ENCODE peak calls at places on chromosome X, in eight cellular contexts. W, O, T, A, H, U, F and I are unnamed samples. For H3K4me1, the result is how much of the 10 kb centered on the place peaks cover.

GRCh38 chrX:106481341-106481740 is 130.4 kb upstream of the RADX start:
- DNase-seq in W (no peak), O (peak), T (peak), A (no peak), H (peak), U (no peak), F (peak), I (no peak)

GRCh38 chrX:56564182-56564885 is 907 bp downstream of the UBQLN2 start:
- DNase-seq in W (no peak), O (peak), T (no peak), A (peak), H (no peak), U (no peak), F (peak), I (peak)

GRCh38 chrX:155235891-155236290 is 19.6 kb downstream of the VBP1 start:
- DNase-seq in W (no peak), O (no peak), T (no peak), A (no peak), H (no peak), U (no peak), F (no peak), I (no peak)

GRCh38 chrX:125953769-125954168 is 212.3 kb downstream of the DCAF12L2 start:
- DNase-seq in W (no peak), O (no peak), T (no peak), A (no peak), H (no peak), U (no peak), F (no peak), I (no peak)

GRCh38 chrX:109536439-109537323 is at the start of gene NXT2:
- DNase-seq in W (peak), O (peak), T (peak), A (peak), H (peak), U (peak), F (peak), I (peak)

GRCh38 chrX:56503941-56504673 is 59.3 kb upstream of the UBQLN2 start:
- DNase-seq in W (no peak), O (no peak), T (no peak), A (no peak), H (no peak), U (no peak), F (peak), I (no peak)

GRCh38 chrX:136199365-136199764 is 51.8 kb downstream of the MAP7D3 start:
- DNase-seq in W (no peak), O (no peak), T (no peak), A (no peak), H (no peak), U (no peak), F (no peak), I (no peak)

GRCh38 chrX:154310991-154311541 is 15.5 kb downstream of the TKTL1 start:
- DNase-seq in W (no peak), O (no peak), T (no peak), A (no peak), H (no peak), U (no peak), F (no peak), I (no peak)

GRCh38 chrX:1452497-1453389 is at the start of gene ASMTL:
- DNase-seq in W (peak), O (peak), T (peak), A (peak), H (peak), U (peak), F (peak), I (peak)

GRCh38 chrX:63918611-63919010 is 133.6 kb upstream of the ARHGEF9 start:
- DNase-seq in W (no peak), O (no peak), T (no peak), A (no peak), H (no peak), U (no peak), F (peak), I (no peak)

GRCh38 chrX:36898301-36898700 is 109.9 kb upstream of the FAM47C start:
- DNase-seq in W (no peak), O (no peak), T (no peak), A (no peak), H (no peak), U (no peak), F (peak), I (no peak)

GRCh38 chrX:72026341-72027023 is 105.2 kb downstream of the RTL5 start:
- DNase-seq in W (no peak), O (no peak), T (no peak), A (no peak), H (no peak), U (no peak), F (no peak), I (no peak)

GRCh38 chrX:24643116-24643515 is 4.0 kb downstream of the PCYT1B start:
- DNase-seq in W (no peak), O (no peak), T (no peak), A (no peak), H (no peak), U (no peak), F (no peak), I (no peak)

GRCh38 chrX:49066278-49066677 is 7.5 kb downstream of the CCDC120 start:
- DNase-seq in W (no peak), O (no peak), T (no peak), A (no peak), H (no peak), U (no peak), F (no peak), I (no peak)

GRCh38 chrX:24860140-24860539 is 155.6 kb downstream of the ARX start:
- DNase-seq in W (no peak), O (no peak), T (no peak), A (no peak), H (no peak), U (no peak), F (no peak), I (no peak)

GRCh38 chrX:57447856-57448255 is 144.0 kb upstream of the ZXDB start:
- DNase-seq in W (no peak), O (no peak), T (no peak), A (no peak), H (no peak), U (no peak), F (no peak), I (no peak)

GRCh38 chrX:155893513-155893912 is 12.4 kb downstream of the VAMP7 start:
- DNase-seq in W (no peak), O (no peak), T (no peak), A (no peak), H (no peak), U (no peak), F (no peak), I (no peak)

GRCh38 chrX:56759736-56760409 is 30.8 kb downstream of the NBDY start:
- DNase-seq in W (no peak), O (no peak), T (no peak), A (peak), H (no peak), U (no peak), F (no peak), I (peak)

GRCh38 chrX:104913348-104913747 is 307.1 kb downstream of the TEX13A start:
- DNase-seq in W (no peak), O (no peak), T (no peak), A (no peak), H (no peak), U (no peak), F (peak), I (no peak)

GRCh38 chrX:2628751-2629315 is 62.3 kb upstream of the CD99 start:
- DNase-seq in W (no peak), O (no peak), T (no peak), A (no peak), H (no peak), U (no peak), F (no peak), I (no peak)

GRCh38 chrX:6695717-6696116 is 160.8 kb upstream of the VCX3A start:
- DNase-seq in W (no peak), O (no peak), T (no peak), A (no peak), H (no peak), U (no peak), F (no peak), I (no peak)

GRCh38 chrX:40484408-40485091 is 96.2 kb upstream of the ATP6AP2 start:
- DNase-seq in W (no peak), O (no peak), T (no peak), A (no peak), H (no peak), U (no peak), F (no peak), I (no peak)

GRCh38 chrX:68693481-68694410 is 46.3 kb downstream of the STARD8 start:
- DNase-seq in W (peak), O (peak), T (no peak), A (peak), H (peak), U (peak), F (peak), I (peak)

GRCh38 chrX:121356139-121356849 is 308.9 kb downstream of the GLUD2 start:
- DNase-seq in W (no peak), O (no peak), T (no peak), A (no peak), H (no peak), U (no peak), F (no peak), I (no peak)

GRCh38 chrX:134482371-134482770 is 22.4 kb downstream of the HPRT1 start:
- DNase-seq in W (no peak), O (no peak), T (no peak), A (no peak), H (no peak), U (no peak), F (no peak), I (no peak)

GRCh38 chrX:136260801-136261200 is 9.6 kb upstream of the MAP7D3 start:
- DNase-seq in W (no peak), O (peak), T (no peak), A (no peak), H (no peak), U (peak), F (peak), I (no peak)

GRCh38 chrX:16989750-16990149 is 43.3 kb downstream of the REPS2 start:
- DNase-seq in W (no peak), O (no peak), T (no peak), A (no peak), H (no peak), U (no peak), F (no peak), I (no peak)

GRCh38 chrX:101359966-101360365 is 11.4 kb upstream of the TIMM8A start:
- DNase-seq in W (no peak), O (no peak), T (no peak), A (no peak), H (no peak), U (no peak), F (no peak), I (no peak)

GRCh38 chrX:152896450-152896849 is 1.4 kb upstream of the ZNF185 start:
- DNase-seq in W (no peak), O (peak), T (no peak), A (no peak), H (no peak), U (no peak), F (no peak), I (no peak)

GRCh38 chrX:144253356-144253755 is 369.5 kb downstream of the UBE2NL start:
- DNase-seq in W (no peak), O (no peak), T (no peak), A (no peak), H (no peak), U (no peak), F (no peak), I (no peak)

GRCh38 chrX:144259054-144259453 is 375.2 kb downstream of the UBE2NL start:
- DNase-seq in W (no peak), O (no peak), T (no peak), A (no peak), H (no peak), U (no peak), F (no peak), I (no peak)
- H3K4me3 ChIP-seq in W (no peak), O (no peak), T (no peak), A (no peak), H (no peak), U (no peak), F (no peak), I (no peak)

DNA sequence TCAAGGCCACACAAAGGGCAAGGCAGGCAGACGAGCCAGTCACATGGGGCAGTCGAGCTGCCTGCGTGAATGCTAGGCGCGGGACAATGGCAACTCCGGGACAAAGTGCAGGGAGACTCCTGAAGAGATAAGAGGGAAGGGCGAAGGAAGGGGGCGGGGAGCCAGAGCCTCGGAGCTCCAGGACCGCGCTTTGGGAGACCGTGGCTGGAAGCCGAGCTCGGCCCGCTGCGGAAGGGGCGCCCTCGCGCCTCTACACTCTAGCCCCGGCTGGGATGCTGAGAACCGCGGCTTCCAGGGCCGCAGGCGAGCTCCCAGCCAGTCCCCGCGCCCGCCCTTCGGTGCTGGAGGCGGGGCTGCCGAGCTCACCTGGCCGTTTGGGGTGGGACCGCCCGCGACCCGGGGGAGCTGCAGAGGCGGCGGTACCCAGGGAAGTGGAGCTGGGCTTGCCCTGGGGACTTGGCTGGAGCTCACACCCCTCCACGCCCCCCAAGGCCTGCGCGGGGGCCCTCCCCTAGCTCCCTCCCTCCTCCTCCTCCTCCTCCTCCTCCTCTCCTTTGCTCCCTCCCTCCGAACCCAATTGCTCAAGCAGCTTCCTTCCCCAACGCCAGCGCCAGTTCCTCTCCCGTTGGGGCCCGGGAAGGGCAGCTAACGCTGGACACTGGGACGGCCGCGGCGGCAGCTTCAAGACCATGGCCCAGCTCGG is at the start of gene SOWAHD:
- DNase-seq in W (peak), O (no peak), T (no peak), A (peak), H (peak), U (peak), F (peak), I (peak)
- H3K4me1 ChIP-seq in W (under half), O (under half), T (under half), A (under half), H (under half), U (under half), F (under half), I (under half)

DNA sequence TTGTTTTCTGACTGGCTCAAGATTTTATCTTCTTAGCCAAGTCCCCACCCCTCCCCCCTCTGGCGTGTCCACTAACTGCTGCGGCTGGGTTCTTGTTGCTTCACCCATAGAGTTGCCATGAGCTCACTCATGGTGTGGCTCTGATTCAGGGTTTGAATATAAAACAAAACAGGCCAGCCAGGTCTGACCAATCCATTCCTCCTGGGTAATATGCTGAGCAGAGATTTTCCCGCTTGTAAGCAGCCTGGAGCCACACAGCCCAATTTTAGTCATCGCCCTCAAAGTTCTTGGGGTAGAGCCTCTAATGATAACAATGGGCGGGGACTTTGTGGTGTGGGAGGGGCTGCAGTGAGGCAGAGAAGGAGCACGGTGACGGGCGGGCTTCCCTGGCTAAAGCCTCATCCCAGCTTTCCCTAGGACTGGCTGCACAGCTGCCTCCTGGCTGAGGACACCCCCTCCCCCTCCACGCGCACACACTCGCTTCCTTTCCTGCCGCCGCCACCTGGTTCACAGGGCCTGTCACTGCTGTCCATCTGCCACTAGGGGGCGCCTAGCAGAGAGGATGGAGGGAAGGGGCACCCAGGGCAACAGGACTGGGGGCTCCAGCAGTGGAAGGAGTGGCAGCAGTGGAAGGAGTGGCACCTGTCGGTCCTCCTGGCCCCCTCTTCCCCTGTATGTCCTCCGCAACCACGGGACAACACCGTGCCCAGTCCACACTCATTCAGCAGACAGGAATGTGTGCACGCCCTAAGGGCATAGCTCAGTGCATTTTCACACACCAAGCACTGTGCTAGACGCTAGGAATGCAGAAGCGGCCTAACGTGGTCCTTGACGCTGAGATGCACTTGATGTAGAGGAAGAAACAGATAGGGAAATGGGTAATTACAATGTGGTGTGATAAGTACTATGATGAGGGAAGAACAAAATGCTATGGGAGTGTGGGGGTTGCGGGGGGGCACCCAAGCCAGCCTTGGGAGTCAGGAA is 26.8 kb downstream of the PRPS1 start:
- DNase-seq in W (peak), O (peak), T (no peak), A (peak), H (peak), U (peak), F (peak), I (peak)
- H3K4me3 ChIP-seq in W (peak), O (peak), T (no peak), A (no peak), H (peak), U (no peak), F (peak), I (no peak)

GRCh38 chrX:19772759-19773623 is 114.4 kb downstream of the SH3KBP1 start:
- DNase-seq in W (no peak), O (no peak), T (no peak), A (no peak), H (no peak), U (no peak), F (no peak), I (no peak)
- H3K4me1 ChIP-seq in W (under half), O (under half), T (half or more), A (under half), H (under half), U (under half), F (under half), I (under half)

DNA sequence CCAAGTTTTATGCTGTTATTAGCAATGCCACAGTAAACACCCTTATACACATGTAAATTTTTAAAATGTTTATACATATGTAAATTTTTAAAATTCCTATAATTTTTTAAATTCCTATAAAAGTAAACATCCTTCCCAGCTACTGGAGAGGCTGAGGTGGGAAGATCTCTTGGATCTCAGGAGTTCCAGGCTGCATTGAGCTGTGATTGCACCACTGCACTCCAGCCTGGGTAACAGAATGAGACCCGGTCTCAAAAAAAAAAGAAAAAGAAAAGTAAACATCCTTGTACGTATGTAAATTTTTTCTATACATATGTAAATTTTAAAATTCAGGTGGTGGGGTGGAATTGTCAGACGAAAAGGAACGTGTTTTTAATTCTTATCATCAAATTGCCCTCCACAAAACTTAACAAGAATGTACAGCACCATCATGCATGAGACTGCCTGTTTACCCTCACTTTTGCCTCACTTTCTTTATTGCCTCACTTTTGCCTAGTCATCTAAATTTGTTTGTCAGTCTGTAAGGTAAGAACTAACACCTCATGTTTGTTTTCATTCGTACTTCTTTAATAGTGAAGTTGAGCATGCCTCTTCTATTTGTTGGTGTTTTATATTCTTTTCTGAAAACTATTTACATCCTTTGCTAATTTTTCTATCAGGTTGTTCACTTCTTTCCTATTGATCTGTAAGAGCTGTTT is 8.0 kb downstream of the SLC7A3 start:
- DNase-seq in W (no peak), O (no peak), T (no peak), A (no peak), H (no peak), U (no peak), F (no peak), I (no peak)
- H3K4me3 ChIP-seq in W (no peak), O (no peak), T (no peak), A (no peak), H (no peak), U (no peak), F (no peak), I (no peak)

GRCh38 chrX:15500497-15500966 is at the start of gene BMX:
- DNase-seq in W (peak), O (no peak), T (no peak), A (no peak), H (no peak), U (no peak), F (no peak), I (peak)
- H3K4me1 ChIP-seq in W (under half), O (under half), T (under half), A (under half), H (under half), U (under half), F (under half), I (under half)

GRCh38 chrX:132957211-132958085 is 981 bp downstream of the HS6ST2 start:
- DNase-seq in W (no peak), O (no peak), T (no peak), A (peak), H (peak), U (no peak), F (peak), I (peak)
- H3K4me3 ChIP-seq in W (peak), O (no peak), T (no peak), A (no peak), H (peak), U (peak), F (peak), I (peak)

GRCh38 chrX:130093271-130093670 is 17.0 kb downstream of the ELF4 start:
- DNase-seq in W (no peak), O (no peak), T (no peak), A (no peak), H (no peak), U (no peak), F (no peak), I (no peak)

GRCh38 chrX:130097507-130098201 is 12.6 kb downstream of the ELF4 start:
- DNase-seq in W (peak), O (no peak), T (no peak), A (peak), H (peak), U (no peak), F (no peak), I (no peak)

GRCh38 chrX:130098202-130098552 is 12.1 kb downstream of the ELF4 start:
- DNase-seq in W (no peak), O (no peak), T (no peak), A (no peak), H (no peak), U (no peak), F (no peak), I (no peak)

GRCh38 chrX:130094712-130095111 is 15.6 kb downstream of the ELF4 start:
- DNase-seq in W (no peak), O (no peak), T (no peak), A (peak), H (no peak), U (no peak), F (no peak), I (no peak)

GRCh38 chrX:130095249-130095648 is 15.0 kb downstream of the ELF4 start:
- DNase-seq in W (no peak), O (no peak), T (no peak), A (no peak), H (no peak), U (no peak), F (no peak), I (no peak)
- H3K4me1 ChIP-seq in W (under half), O (under half), T (under half), A (under half), H (under half), U (under half), F (under half), I (under half)